ENCODE peak calls at places on chromosomes 4 and X, in four cellular contexts. W is AG09309, B is glutamatergic neuron, A is MCF 10A. P is an unnamed sample.
A peak's percentile ranks its signal among the peaks of the same experiment; 100 is the strongest.

GRCh38 chrX:39112143-39112542 is 310.9 kb downstream of the MID1IP1 start:
- DNase-seq in W (no peak), B (no peak), A (peak; percentile 43), P (no peak)

GRCh38 chr4:14452001-14452400 is 550.3 kb upstream of the CPEB2 start:
- DNase-seq in W (no peak), B (no peak), A (no peak), P (no peak)

GRCh38 chrX:29388509-29388908 is 801.3 kb downstream of the IL1RAPL1 start:
- DNase-seq in W (no peak), B (no peak), A (no peak), P (no peak)

GRCh38 chrX:57906790-57907189 is 3.5 kb downstream of the ZXDA start:
- DNase-seq in W (peak; percentile 21), B (no peak), A (peak; percentile 5), P (no peak)

GRCh38 chr4:57168986-57169385 is 58.8 kb upstream of the IGFBP7 start:
- DNase-seq in W (no peak), B (no peak), A (no peak), P (no peak)

GRCh38 chr4:150573534-150573933 is 8.4 kb upstream of the MAB21L2 start:
- DNase-seq in W (peak; percentile 33), B (no peak), A (no peak), P (no peak)

GRCh38 chrX:7987160-7987992 is 60.2 kb upstream of the PNPLA4 start:
- DNase-seq in W (peak; percentile 59), B (no peak), A (no peak), P (no peak)

GRCh38 chr4:116082808-116083366 is 969.5 kb upstream of the NDST4 start:
- DNase-seq in W (no peak), B (no peak), A (no peak), P (no peak)

GRCh38 chrX:10897768-10898167 is 213.4 kb upstream of the HCCS start:
- DNase-seq in W (no peak), B (no peak), A (no peak), P (no peak)

GRCh38 chrX:7486502-7486901 is 338.5 kb upstream of the PUDP start:
- DNase-seq in W (no peak), B (no peak), A (no peak), P (no peak)

GRCh38 chr4:2961411-2962098 is 1.7 kb downstream of the NOP14 start:
- DNase-seq in W (no peak), B (no peak), A (peak; percentile 29), P (no peak)

GRCh38 chr4:90641856-90642599 is 514.8 kb downstream of the CCSER1 start:
- DNase-seq in W (no peak), B (no peak), A (peak; percentile 1), P (no peak)

GRCh38 chr4:168751263-168752225 is 254.7 kb downstream of the PALLD start:
- DNase-seq in W (peak; percentile 45), B (no peak), A (peak; percentile 24), P (no peak)

GRCh38 chr4:8820178-8821102 is 51.2 kb downstream of the HMX1 start:
- DNase-seq in W (no peak), B (no peak), A (no peak), P (no peak)

GRCh38 chr4:14726441-14727405 is 275.6 kb upstream of the CPEB2 start:
- DNase-seq in W (no peak), B (no peak), A (peak; percentile 86), P (no peak)

GRCh38 chrX:114581528-114582263 is 2.2 kb upstream of the HTR2C start:
- DNase-seq in W (no peak), B (peak; percentile 19), A (no peak), P (no peak)

GRCh38 chrX:68238568-68238967 is 194.7 kb downstream of the OPHN1 start:
- DNase-seq in W (no peak), B (peak; percentile 15), A (peak; percentile 29), P (no peak)

GRCh38 chr4:1404573-1405248 is 1.5 kb downstream of the NKX1-1 start:
- DNase-seq in W (no peak), B (peak; percentile 16), A (no peak), P (no peak)

GRCh38 chrX:113514906-113515305 is 674.3 kb upstream of the AMOT start:
- DNase-seq in W (no peak), B (no peak), A (no peak), P (no peak)

GRCh38 chr4:151302432-151302831 is 23.0 kb downstream of the SH3D19 start:
- DNase-seq in W (no peak), B (no peak), A (no peak), P (no peak)

GRCh38 chr4:185256444-185256843 is 47.0 kb downstream of the SNX25 start:
- DNase-seq in W (no peak), B (no peak), A (peak; percentile 65), P (no peak)

GRCh38 chr4:24915121-24915922 is 2.5 kb upstream of the CCDC149 start:
- DNase-seq in W (no peak), B (no peak), A (no peak), P (no peak)

GRCh38 chr4:183154701-183155391 is 55.8 kb downstream of the WWC2 start:
- DNase-seq in W (no peak), B (no peak), A (no peak), P (no peak)

GRCh38 chrX:8879750-8880149 is 78.6 kb upstream of the FAM9A start:
- DNase-seq in W (no peak), B (peak; percentile 30), A (peak; percentile 49), P (peak; percentile 2)

GRCh38 chrX:7934026-7934425 is 6.8 kb upstream of the PNPLA4 start:
- DNase-seq in W (no peak), B (no peak), A (no peak), P (no peak)

GRCh38 chr4:76780781-76781697 is 116.9 kb downstream of the SOWAHB start:
- DNase-seq in W (no peak), B (no peak), A (peak; percentile 28), P (no peak)

GRCh38 chrX:42096262-42096939 is 173.0 kb upstream of the CASK start:
- DNase-seq in W (peak; percentile 90), B (no peak), A (no peak), P (no peak)

GRCh38 chr4:30722916-30723270 is 2.7 kb downstream of the PCDH7 start:
- DNase-seq in W (no peak), B (peak; percentile 23), A (no peak), P (no peak)

GRCh38 chr4:123064390-123064789 is 142.0 kb upstream of the NUDT6 start:
- DNase-seq in W (no peak), B (no peak), A (peak; percentile 96), P (no peak)

GRCh38 chrX:42241421-42241820 is 318.1 kb upstream of the CASK start:
- DNase-seq in W (no peak), B (no peak), A (no peak), P (no peak)

GRCh38 chr4:37225778-37226177 is 18.8 kb upstream of the NWD2 start:
- DNase-seq in W (no peak), B (peak; percentile 18), A (no peak), P (no peak)

GRCh38 chrX:73214366-73215094 is at the start of gene NAP1L2:
- DNase-seq in W (no peak), B (peak; percentile 59), A (no peak), P (peak; percentile 23)

GRCh38 chr4:90602728-90603127 is 475.5 kb downstream of the CCSER1 start:
- DNase-seq in W (no peak), B (no peak), A (no peak), P (no peak)

GRCh38 chrX:41265615-41266014 is 68.3 kb upstream of the DDX3X start:
- DNase-seq in W (peak; percentile 51), B (no peak), A (no peak), P (no peak)

GRCh38 chrX:10769165-10769564 is 148.8 kb upstream of the MID1 start:
- DNase-seq in W (no peak), B (no peak), A (peak; percentile 39), P (peak; percentile 28)

GRCh38 chrX:29965634-29966033 is 249.7 kb upstream of the MAGEB2 start:
- DNase-seq in W (no peak), B (no peak), A (no peak), P (no peak)

GRCh38 chr4:38514465-38515146 is 149.4 kb upstream of the KLF3 start:
- DNase-seq in W (no peak), B (no peak), A (no peak), P (no peak)

GRCh38 chr4:126583509-126583908 is 1049.2 kb upstream of the INTU start:
- DNase-seq in W (no peak), B (no peak), A (peak; percentile 44), P (no peak)

GRCh38 chrX:39809326-39809725 is 288.4 kb downstream of the BCOR start:
- DNase-seq in W (no peak), B (no peak), A (peak; percentile 51), P (no peak)

GRCh38 chrX:70774223-70774622 is 134.3 kb downstream of the TEX11 start:
- DNase-seq in W (no peak), B (no peak), A (no peak), P (no peak)

DNA sequence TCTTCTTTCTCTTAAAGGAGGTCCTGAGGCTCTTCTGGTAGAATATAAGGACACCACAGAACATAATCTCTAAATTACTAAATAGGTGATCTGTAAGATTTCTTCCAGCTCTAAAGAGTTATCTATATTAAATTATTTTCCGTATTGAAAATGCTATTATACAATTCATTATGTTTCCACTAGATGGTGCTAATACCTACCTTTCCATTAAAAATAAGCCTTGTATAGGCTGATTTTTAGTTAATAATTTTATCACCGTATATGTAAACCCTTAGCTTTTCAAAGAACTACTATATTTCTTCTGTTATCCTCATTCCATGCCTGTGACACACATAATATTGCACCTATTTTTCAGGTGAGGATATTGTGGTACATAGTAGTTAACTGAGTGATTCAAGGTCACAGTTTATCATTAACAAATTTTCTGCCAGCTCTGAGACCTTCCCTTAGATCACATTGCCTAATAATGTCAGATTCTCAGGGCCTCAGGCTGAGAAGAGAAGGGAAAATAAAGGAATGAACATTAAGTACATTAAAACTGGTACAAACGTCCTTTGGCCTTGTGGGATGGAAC is 138.8 kb downstream of the TEX11 start:
- DNase-seq in W (no peak), B (no peak), A (peak; percentile 16), P (peak; percentile 10)
- TF ChIP-seq CTCF in W (peak; percentile 19), B (peak; percentile 58), A (peak; percentile 47), P (peak; percentile 7)

DNA sequence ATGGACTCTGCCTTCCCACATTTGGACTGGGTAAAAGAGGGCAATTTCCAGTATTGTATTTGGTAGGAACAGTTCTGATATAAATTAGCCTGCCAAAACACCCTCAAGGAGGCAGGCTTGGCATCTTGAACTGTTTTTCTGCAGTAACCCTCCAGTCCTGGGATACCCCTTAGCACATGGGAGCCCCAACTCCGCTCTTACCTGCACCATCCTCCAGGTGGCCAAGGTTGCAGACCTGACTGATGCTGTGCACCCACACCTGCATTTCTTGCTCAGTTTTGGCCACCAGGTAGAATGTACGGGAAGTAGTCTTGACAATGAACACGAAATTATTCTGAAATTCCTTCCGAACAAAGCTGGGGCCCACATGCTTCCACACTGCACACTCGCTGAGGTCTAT is 35.1 kb downstream of the GAB3 start:
- DNase-seq in W (no peak), B (no peak), A (no peak), P (no peak)
- TF ChIP-seq CTCF in W (no peak), B (no peak), A (no peak), P (no peak)

GRCh38 chr4:147733614-147734344 is 1.9 kb downstream of the ARHGAP10 start:
- DNase-seq in W (no peak), B (peak; percentile 36), A (peak; percentile 81), P (no peak)
- TF ChIP-seq CTCF in W (no peak), B (no peak), A (no peak), P (no peak)

DNA sequence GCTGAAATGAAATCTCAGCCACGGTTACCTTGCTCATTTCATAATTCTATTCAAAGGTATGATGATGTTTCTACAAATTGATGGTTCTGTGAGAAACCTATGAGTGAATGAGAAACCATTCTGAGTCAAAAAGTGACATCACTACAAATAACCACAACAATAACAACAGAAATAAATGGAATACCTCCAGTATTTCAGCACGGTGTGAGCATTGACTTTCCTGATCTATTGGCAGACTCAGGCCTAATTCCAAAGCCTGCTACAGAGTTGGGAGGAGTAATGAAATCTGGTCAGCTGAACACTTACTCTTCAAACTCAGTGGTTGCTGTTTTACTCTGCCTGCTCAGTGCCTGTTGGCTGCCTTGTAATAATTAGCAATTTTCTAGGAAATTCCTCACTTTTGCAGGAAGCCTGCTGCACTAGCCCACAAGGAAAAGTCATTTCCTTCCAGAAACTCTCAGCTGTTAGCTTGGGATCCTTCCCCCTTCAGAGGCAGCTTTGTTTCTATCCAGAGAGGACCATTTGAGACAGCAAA is 18.8 kb upstream of the SYNPO2 start:
- DNase-seq in W (no peak), B (no peak), A (no peak), P (no peak)
- TF ChIP-seq CTCF in W (no peak), B (no peak), A (no peak), P (no peak)